ENCODE peak calls at places on chromosomes 2 and 18, in six cellular contexts. X is esophagus muscularis mucosa; B is colonic mucosa; U is body of pancreas; T is GM12878; E is CD8-positive, alpha-beta T cell. N is an unnamed sample.

GRCh38 chr2:158464426-158465281 is 7.9 kb downstream of the PKP4 start:
- DNase-seq in X (no peak), B (no peak), U (no peak), T (no peak), E (no peak), N (no peak)

GRCh38 chr18:79613186-79613931 is 66.2 kb upstream of the CTDP1 start:
- DNase-seq in X (no peak), B (no peak), U (no peak), T (no peak), E (no peak), N (no peak)

GRCh38 chr2:224369028-224369632 is 32.8 kb downstream of the FAM124B start:
- DNase-seq in X (no peak), B (no peak), U (no peak), T (no peak), E (no peak), N (no peak)

GRCh38 chr18:31791817-31792579 is 31.3 kb upstream of the SLC25A52 start:
- DNase-seq in X (no peak), B (no peak), U (no peak), T (peak; percentile 76), E (no peak), N (no peak)

GRCh38 chr2:32627441-32627900 is 379 bp upstream of the TTC27 start:
- DNase-seq in X (no peak), B (peak; percentile 44), U (peak; percentile 54), T (no peak), E (peak; percentile 9), N (peak; percentile 31)

GRCh38 chr18:31555971-31556747 is 35.5 kb upstream of the TTR start:
- DNase-seq in X (no peak), B (peak; percentile 56), U (peak; percentile 48), T (peak; percentile 39), E (no peak), N (no peak)

GRCh38 chr2:235238537-235238936 is 255.3 kb upstream of the AGAP1 start:
- DNase-seq in X (no peak), B (peak; percentile 63), U (no peak), T (no peak), E (no peak), N (peak; percentile 58)

GRCh38 chr2:71668326-71669057 is 215.1 kb downstream of the DYSF start:
- DNase-seq in X (no peak), B (no peak), U (no peak), T (no peak), E (no peak), N (no peak)

GRCh38 chr2:11719230-11719977 is 27.0 kb upstream of the LPIN1 start:
- DNase-seq in X (no peak), B (no peak), U (no peak), T (no peak), E (no peak), N (no peak)

GRCh38 chr2:180910831-180911665 is 69.4 kb upstream of the UBE2E3 start:
- DNase-seq in X (no peak), B (no peak), U (no peak), T (no peak), E (no peak), N (no peak)

GRCh38 chr2:224901121-224901676 is 141.1 kb downstream of the DOCK10 start:
- DNase-seq in X (no peak), B (no peak), U (no peak), T (no peak), E (no peak), N (no peak)

GRCh38 chr2:44623622-44624351 is 262.0 kb downstream of the CAMKMT start:
- DNase-seq in X (no peak), B (no peak), U (no peak), T (no peak), E (no peak), N (no peak)

GRCh38 chr2:32741575-32741974 is 113.7 kb downstream of the TTC27 start:
- DNase-seq in X (no peak), B (no peak), U (no peak), T (no peak), E (no peak), N (no peak)

GRCh38 chr18:69956037-69956436 is 8.4 kb upstream of the CD226 start:
- DNase-seq in X (peak; percentile 89), B (no peak), U (no peak), T (no peak), E (no peak), N (no peak)

GRCh38 chr2:228827056-228827455 is 444.0 kb downstream of the PID1 start:
- DNase-seq in X (no peak), B (no peak), U (no peak), T (no peak), E (no peak), N (no peak)

GRCh38 chr18:45063246-45064038 is 382.8 kb downstream of the SETBP1 start:
- DNase-seq in X (no peak), B (no peak), U (no peak), T (no peak), E (no peak), N (no peak)

GRCh38 chr2:212592695-212593094 is 54.1 kb upstream of the ERBB4 start:
- DNase-seq in X (no peak), B (no peak), U (no peak), T (no peak), E (no peak), N (no peak)

GRCh38 chr2:143255899-143256298 is 126.7 kb downstream of the ARHGAP15 start:
- DNase-seq in X (no peak), B (no peak), U (no peak), T (no peak), E (no peak), N (no peak)

GRCh38 chr2:192885569-192886160 is 690.9 kb upstream of the TMEFF2 start:
- DNase-seq in X (no peak), B (no peak), U (no peak), T (no peak), E (no peak), N (no peak)

GRCh38 chr2:85601771-85602475 is 575 bp downstream of the TMEM150A start:
- DNase-seq in X (no peak), B (peak; percentile 65), U (peak; percentile 77), T (no peak), E (no peak), N (peak; percentile 46)

GRCh38 chr2:83069724-83070123 is 1389.4 kb downstream of the SUCLG1 start:
- DNase-seq in X (no peak), B (peak; percentile 57), U (no peak), T (no peak), E (no peak), N (no peak)

GRCh38 chr2:40087434-40087833 is 308.4 kb upstream of the THUMPD2 start:
- DNase-seq in X (no peak), B (no peak), U (no peak), T (no peak), E (no peak), N (no peak)

GRCh38 chr2:3078684-3079083 is 298.9 kb downstream of the EIPR1 start:
- DNase-seq in X (peak; percentile 21), B (no peak), U (no peak), T (no peak), E (no peak), N (no peak)

GRCh38 chr2:61799054-61799453 is 54.8 kb downstream of the FAM161A start:
- DNase-seq in X (no peak), B (no peak), U (no peak), T (no peak), E (no peak), N (no peak)

GRCh38 chr2:138502253-138503086 is 900 bp downstream of the SPOPL start:
- DNase-seq in X (no peak), B (no peak), U (no peak), T (no peak), E (no peak), N (no peak)

GRCh38 chr2:36538345-36538744 is 59.6 kb downstream of the FEZ2 start:
- DNase-seq in X (no peak), B (no peak), U (no peak), T (no peak), E (no peak), N (no peak)

GRCh38 chr2:155792666-155793065 is 539.9 kb downstream of the NR4A2 start:
- DNase-seq in X (no peak), B (no peak), U (no peak), T (no peak), E (no peak), N (no peak)

DNA sequence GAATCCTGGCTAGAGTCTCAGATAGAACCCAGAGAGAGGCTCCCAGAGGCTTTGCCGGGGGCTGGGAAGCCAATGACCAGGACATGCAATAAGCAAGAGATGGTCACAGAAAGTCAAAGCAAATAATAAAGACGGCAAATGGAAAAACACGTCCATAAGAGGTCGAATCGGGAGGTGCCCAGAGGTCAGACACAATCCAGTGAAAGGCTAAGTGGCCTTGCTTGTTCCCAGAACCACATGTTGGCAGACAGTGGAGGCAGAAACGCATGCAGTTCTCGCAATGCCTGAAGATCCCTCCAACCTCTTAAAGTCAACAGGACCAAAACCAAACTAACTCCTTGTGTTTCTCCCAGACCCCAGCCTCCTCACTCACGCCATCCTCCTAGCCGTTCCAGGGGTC is 3.0 kb downstream of the CYB5A start:
- DNase-seq in X (peak; percentile 87), B (no peak), U (no peak), T (no peak), E (no peak), N (no peak)
- H3K4me3 ChIP-seq in X (peak overlapping the region; percentile 19), B (no peak overlapping the region), U (no peak overlapping the region), T (no peak overlapping the region), E (no peak overlapping the region), N (no peak overlapping the region)

DNA sequence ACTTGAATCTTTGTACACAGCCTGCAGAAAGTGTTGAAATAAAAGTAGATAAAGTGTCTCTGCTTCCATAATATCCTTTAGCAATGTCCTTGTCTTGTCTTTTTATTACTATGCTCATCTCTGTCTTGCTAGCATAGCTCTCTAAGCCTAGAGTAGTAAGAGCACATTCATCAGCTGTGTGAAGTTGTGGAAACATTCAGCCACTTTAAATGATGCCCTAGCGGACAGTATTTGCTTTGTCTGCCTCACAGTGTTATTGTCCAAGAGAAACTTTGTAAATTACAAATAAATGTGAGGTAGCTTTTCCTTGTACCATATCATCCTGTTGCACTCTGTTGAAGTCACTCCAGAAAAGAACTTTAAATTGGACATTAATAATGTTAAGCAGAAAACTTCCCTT is 60.3 kb upstream of the TTC21B start:
- DNase-seq in X (no peak), B (no peak), U (no peak), T (no peak), E (no peak), N (no peak)
- TF ChIP-seq CTCF in X (no peak), B (no peak), U (no peak), T (no peak), E (no peak), N (no peak)

GRCh38 chr2:56206250-56206649 is 22.5 kb downstream of the CCDC85A start:
- DNase-seq in X (no peak), B (no peak), U (no peak), T (no peak), E (no peak), N (no peak)
- H3K27ac ChIP-seq in X (no peak overlapping the region), B (no peak overlapping the region), U (no peak overlapping the region), T (no peak overlapping the region), E (no peak overlapping the region), N (no peak overlapping the region)

GRCh38 chr2:173106959-173107628 is 31.4 kb downstream of the MAP3K20 start:
- DNase-seq in X (no peak), B (no peak), U (no peak), T (no peak), E (no peak), N (no peak)

GRCh38 chr2:173099271-173099670 is 23.6 kb downstream of the MAP3K20 start:
- DNase-seq in X (no peak), B (no peak), U (no peak), T (no peak), E (no peak), N (no peak)

GRCh38 chr2:173099804-173100203 is 24.2 kb downstream of the MAP3K20 start:
- DNase-seq in X (no peak), B (no peak), U (no peak), T (no peak), E (no peak), N (no peak)

GRCh38 chr2:173104156-173104555 is 28.5 kb downstream of the MAP3K20 start:
- DNase-seq in X (no peak), B (no peak), U (no peak), T (no peak), E (no peak), N (no peak)

GRCh38 chr2:173101687-173102086 is 26.0 kb downstream of the MAP3K20 start:
- DNase-seq in X (no peak), B (no peak), U (no peak), T (peak; percentile 28), E (no peak), N (no peak)
- H3K4me3 ChIP-seq in X (no peak overlapping the region), B (no peak overlapping the region), U (no peak overlapping the region), T (peak overlapping the region; percentile 6), E (no peak overlapping the region), N (no peak overlapping the region)